ENCODE peak calls at places on chromosomes 5 and 9, in four cellular contexts. D is stimulated activated naive CD4-positive, alpha-beta T cell; V is head of caudate nucleus; Q is SW480. H is an unnamed sample.

GRCh38 chr9:81122749-81123148 is 566.6 kb downstream of the TLE1 start:
- DNase-seq in D (no peak), V (no peak), Q (no peak), H (no peak)

GRCh38 chr9:112180387-112180881 is 5.3 kb upstream of the SUSD1 start:
- DNase-seq in D (no peak), V (no peak), Q (peak), H (no peak)

GRCh38 chr9:93126825-93127368 is 7.2 kb downstream of the NINJ1 start:
- DNase-seq in D (no peak), V (peak), Q (no peak), H (no peak)

GRCh38 chr5:42001673-42002072 is 76.6 kb downstream of the FBXO4 start:
- DNase-seq in D (no peak), V (no peak), Q (no peak), H (no peak)

GRCh38 chr5:97192580-97193421 is 9.8 kb upstream of the RIOK2 start:
- DNase-seq in D (no peak), V (no peak), Q (no peak), H (no peak)

GRCh38 chr9:115157245-115157674 is 39.3 kb upstream of the TNC start:
- DNase-seq in D (no peak), V (peak), Q (peak), H (no peak)

GRCh38 chr9:105114956-105115728 is 129.3 kb upstream of the SLC44A1 start:
- DNase-seq in D (no peak), V (peak), Q (no peak), H (no peak)

GRCh38 chr9:1155602-1156001 is 105.4 kb downstream of the DMRT2 start:
- DNase-seq in D (no peak), V (no peak), Q (no peak), H (no peak)

GRCh38 chr5:132009706-132010405 is 1.6 kb downstream of the ACSL6 start:
- DNase-seq in D (no peak), V (no peak), Q (no peak), H (no peak)

GRCh38 chr9:97853844-97854695 is 1.0 kb downstream of the FOXE1 start:
- DNase-seq in D (peak), V (no peak), Q (no peak), H (peak)

GRCh38 chr5:1517838-1518237 is 5.9 kb downstream of the LPCAT1 start:
- DNase-seq in D (no peak), V (peak), Q (no peak), H (no peak)

GRCh38 chr9:104386020-104386419 is 118.0 kb upstream of the OR13F1 start:
- DNase-seq in D (no peak), V (no peak), Q (no peak), H (peak)

GRCh38 chr9:30757723-30758122 is 1626.7 kb upstream of the ACO1 start:
- DNase-seq in D (no peak), V (no peak), Q (no peak), H (no peak)

GRCh38 chr9:15306068-15306756 is 804 bp downstream of the TTC39B start:
- DNase-seq in D (peak), V (peak), Q (peak), H (peak)

GRCh38 chr9:88641471-88642240 is 106.7 kb downstream of the NXNL2 start:
- DNase-seq in D (no peak), V (no peak), Q (no peak), H (no peak)

GRCh38 chr5:150303070-150303595 is 428 bp upstream of the ARSI start:
- DNase-seq in D (no peak), V (no peak), Q (no peak), H (no peak)

GRCh38 chr9:90815183-90815943 is 13.7 kb downstream of the SYK start:
- DNase-seq in D (no peak), V (peak), Q (no peak), H (peak)

GRCh38 chr5:36457511-36458260 is 148.7 kb upstream of the SLC1A3 start:
- DNase-seq in D (no peak), V (no peak), Q (peak), H (no peak)

GRCh38 chr5:21806271-21806670 is 1046.9 kb downstream of the CDH12 start:
- DNase-seq in D (no peak), V (no peak), Q (no peak), H (no peak)

GRCh38 chr5:159049844-159050318 is 49.8 kb downstream of the EBF1 start:
- DNase-seq in D (no peak), V (no peak), Q (no peak), H (no peak)

GRCh38 chr5:1515311-1515920 is 8.3 kb downstream of the LPCAT1 start:
- DNase-seq in D (no peak), V (peak), Q (no peak), H (no peak)

GRCh38 chr5:59428391-59428790 is 465.1 kb downstream of the PDE4D start:
- DNase-seq in D (no peak), V (no peak), Q (no peak), H (no peak)

GRCh38 chr5:83450840-83451239 is 20.7 kb upstream of the VCAN start:
- DNase-seq in D (no peak), V (no peak), Q (peak), H (no peak)

GRCh38 chr9:135380321-135380960 is 99.1 kb upstream of the PPP1R26 start:
- DNase-seq in D (no peak), V (no peak), Q (no peak), H (no peak)

H was measured in DMS153.